ENCODE peak calls at places on chromosomes 2 and 18, in seven cellular contexts. A, Y, E, N, P, V and I are unnamed samples. For H3K4me1 and H3K9me3, the result is how much of the 10 kb centered on the place peaks cover.

GRCh38 chr2:154189963-154190362 is 318.2 kb downstream of the GALNT13 start:
- DNase-seq in Y (no peak), E (no peak), P (peak), A (no peak), N (no peak), V (peak), I (no peak)

GRCh38 chr18:61766266-61766884 is 126.4 kb downstream of the RNF152 start:
- DNase-seq in P (no peak), A (no peak), N (no peak), V (no peak), Y (no peak), E (no peak), I (no peak)

GRCh38 chr2:233336541-233336940 is 17.8 kb upstream of the DGKD start:
- DNase-seq in Y (no peak), V (no peak), N (no peak), E (no peak), P (no peak), A (no peak), I (peak)

GRCh38 chr18:75167759-75168211 is 41.2 kb downstream of the PTGR3 start:
- DNase-seq in E (no peak), A (no peak), N (no peak), V (no peak), P (no peak), Y (peak), I (no peak)

GRCh38 chr18:58541137-58541788 is 87.6 kb downstream of the ALPK2 start:
- DNase-seq in P (peak), A (no peak), Y (peak), V (peak), N (peak), E (no peak), I (no peak)

GRCh38 chr18:60684843-60685513 is 312.4 kb upstream of the MC4R start:
- DNase-seq in E (no peak), P (peak), V (no peak), A (peak), N (no peak), Y (peak), I (no peak)

GRCh38 chr2:8839189-8839965 is 2.0 kb upstream of the KIDINS220 start:
- DNase-seq in N (no peak), A (no peak), Y (no peak), P (no peak), E (no peak), V (no peak), I (no peak)

GRCh38 chr2:31213883-31214637 is 3.3 kb downstream of the CAPN14 start:
- DNase-seq in V (no peak), E (no peak), P (no peak), Y (no peak), N (no peak), A (no peak), I (no peak)

GRCh38 chr2:122514451-122514996 is 759.1 kb downstream of the TSN start:
- DNase-seq in V (no peak), N (no peak), A (no peak), P (no peak), E (no peak), Y (peak), I (no peak)

GRCh38 chr2:27737676-27738348 is 33.7 kb upstream of the MRPL33 start:
- DNase-seq in P (no peak), A (no peak), E (no peak), V (peak), Y (peak), N (no peak), I (no peak)

GRCh38 chr18:75531212-75531850 is 103.8 kb upstream of the SMIM21 start:
- DNase-seq in N (no peak), P (no peak), Y (peak), V (no peak), A (no peak), E (no peak), I (no peak)

GRCh38 chr18:24142376-24142775 is 3.5 kb downstream of the CABYR start:
- DNase-seq in E (no peak), V (no peak), P (no peak), A (no peak), N (no peak), Y (no peak), I (no peak)

GRCh38 chr2:8546319-8547283 is 135.3 kb upstream of the ID2 start:
- DNase-seq in V (no peak), Y (peak), A (no peak), N (no peak), P (no peak), E (peak), I (peak)

GRCh38 chr18:47604041-47604440 is 326.4 kb downstream of the SMAD2 start:
- DNase-seq in E (no peak), N (no peak), Y (no peak), A (no peak), V (no peak), P (no peak), I (no peak)

GRCh38 chr2:54850171-54851122 is 127.0 kb downstream of the EML6 start:
- DNase-seq in N (no peak), E (no peak), Y (no peak), A (no peak), V (no peak), P (no peak), I (no peak)

GRCh38 chr2:236354973-236355595 is 90.9 kb upstream of the ASB18 start:
- DNase-seq in Y (no peak), A (no peak), E (no peak), N (no peak), V (no peak), P (no peak), I (no peak)

GRCh38 chr18:10006261-10006903 is 92.6 kb downstream of the VAPA start:
- DNase-seq in V (no peak), P (no peak), Y (peak), A (no peak), E (no peak), N (no peak), I (no peak)

GRCh38 chr18:33557706-33558105 is 20.3 kb upstream of the ASXL3 start:
- DNase-seq in N (no peak), V (no peak), A (no peak), Y (no peak), E (no peak), P (no peak), I (no peak)

GRCh38 chr2:7014201-7014640 is 97.0 kb downstream of the RNF144A start:
- DNase-seq in Y (peak), P (peak), E (no peak), N (no peak), A (no peak), V (peak), I (no peak)

GRCh38 chr2:223621901-223622300 is 19.7 kb upstream of the SCG2 start:
- DNase-seq in Y (no peak), P (peak), E (no peak), V (no peak), N (no peak), A (no peak), I (no peak)

GRCh38 chr18:56795381-56795780 is 144.2 kb downstream of the WDR7 start:
- DNase-seq in N (no peak), A (no peak), V (no peak), E (no peak), Y (peak), P (no peak), I (no peak)

GRCh38 chr2:15965564-15966019 is 25.2 kb downstream of the MYCN start:
- DNase-seq in E (no peak), N (no peak), V (peak), Y (no peak), P (peak), A (no peak), I (no peak)

GRCh38 chr2:46701152-46701551 is 214.5 kb downstream of the MCFD2 start:
- DNase-seq in V (no peak), P (no peak), Y (peak), E (no peak), A (no peak), N (no peak), I (no peak)

GRCh38 chr2:182509231-182509630 is 82.4 kb upstream of the PDE1A start:
- DNase-seq in P (no peak), Y (no peak), A (no peak), N (no peak), E (no peak), V (no peak), I (no peak)

GRCh38 chr2:75608684-75609333 is 37.8 kb upstream of the MRPL19 start:
- DNase-seq in E (peak), N (peak), Y (peak), V (peak), P (peak), A (peak), I (peak)

GRCh38 chr18:75203456-75204261 is 5.3 kb downstream of the PTGR3 start:
- DNase-seq in A (no peak), V (no peak), N (no peak), Y (peak), P (no peak), E (no peak), I (peak)

GRCh38 chr2:88220733-88221132 is 50.6 kb downstream of the THNSL2 start:
- DNase-seq in N (no peak), E (no peak), A (no peak), Y (no peak), V (no peak), P (peak), I (no peak)

GRCh38 chr2:158325031-158325781 is 131.3 kb downstream of the CCDC148 start:
- DNase-seq in Y (no peak), E (no peak), V (no peak), P (no peak), N (no peak), A (no peak), I (no peak)

GRCh38 chr2:205261631-205262030 is 420.7 kb upstream of the NRP2 start:
- DNase-seq in N (no peak), A (no peak), E (no peak), P (no peak), Y (no peak), V (no peak), I (no peak)

GRCh38 chr2:33240178-33240577 is 236.3 kb upstream of the RASGRP3 start:
- DNase-seq in P (no peak), A (no peak), N (no peak), Y (peak), E (no peak), V (no peak), I (no peak)

GRCh38 chr2:33242845-33243244 is 233.6 kb upstream of the RASGRP3 start:
- DNase-seq in Y (peak), E (no peak), A (no peak), N (no peak), P (no peak), V (no peak), I (no peak)

GRCh38 chr2:33241072-33241471 is 235.4 kb upstream of the RASGRP3 start:
- DNase-seq in E (no peak), P (no peak), A (no peak), V (no peak), N (no peak), Y (no peak), I (no peak)

GRCh38 chr2:33238111-33238510 is 238.3 kb upstream of the RASGRP3 start:
- DNase-seq in E (no peak), P (no peak), V (no peak), A (no peak), N (no peak), Y (peak), I (no peak)

GRCh38 chr2:33241581-33241980 is 234.9 kb upstream of the RASGRP3 start:
- DNase-seq in A (no peak), N (no peak), V (no peak), Y (peak), E (no peak), P (no peak), I (no peak)
- H3K4me1 ChIP-seq in A (under half), N (under half), V (under half), Y (under half), E (under half), P (under half), I (under half)

DNA sequence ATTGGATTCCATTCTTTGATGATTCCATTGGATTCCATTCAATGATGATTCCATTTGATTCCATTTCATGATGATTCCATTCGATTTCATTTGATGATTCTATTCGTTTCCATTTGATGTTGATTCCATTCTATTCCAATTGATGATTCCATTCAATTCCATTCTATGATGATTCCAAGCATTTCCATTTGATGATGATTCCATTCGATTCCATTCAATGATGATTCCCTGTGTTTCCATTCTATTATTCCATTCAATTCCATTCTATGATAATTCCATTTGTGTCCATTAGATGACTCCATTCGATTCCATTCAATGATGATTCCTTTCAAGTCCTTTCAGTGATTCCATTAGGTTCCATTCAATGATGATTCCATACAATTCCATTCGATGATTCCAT is 1090.5 kb downstream of the RPIA start:
- DNase-seq in V (no peak), N (no peak), E (no peak), P (no peak), Y (no peak), A (no peak), I (no peak)
- H3K9me3 ChIP-seq in V (under half), N (under half), E (half or more), P (half or more), Y (half or more), A (under half), I (under half)

GRCh38 chr2:37819228-37819627 is 105.9 kb upstream of the RMDN2 start:
- DNase-seq in V (no peak), Y (peak), A (no peak), N (no peak), E (no peak), P (no peak), I (no peak)

GRCh38 chr2:37825586-37825985 is 99.5 kb upstream of the RMDN2 start:
- DNase-seq in Y (no peak), P (no peak), A (no peak), N (no peak), V (no peak), E (no peak), I (no peak)

GRCh38 chr2:37816686-37817085 is 108.4 kb upstream of the RMDN2 start:
- DNase-seq in P (no peak), Y (no peak), A (no peak), V (no peak), E (no peak), N (no peak), I (no peak)

GRCh38 chr2:37816036-37816435 is 109.1 kb upstream of the RMDN2 start:
- DNase-seq in Y (no peak), A (no peak), P (no peak), E (no peak), V (no peak), N (no peak), I (no peak)

GRCh38 chr2:37820471-37820991 is 104.6 kb upstream of the RMDN2 start:
- DNase-seq in A (no peak), N (no peak), P (no peak), V (no peak), Y (no peak), E (no peak), I (no peak)
- H3K4me1 ChIP-seq in A (under half), N (under half), P (under half), V (under half), Y (under half), E (under half), I (under half)

DNA sequence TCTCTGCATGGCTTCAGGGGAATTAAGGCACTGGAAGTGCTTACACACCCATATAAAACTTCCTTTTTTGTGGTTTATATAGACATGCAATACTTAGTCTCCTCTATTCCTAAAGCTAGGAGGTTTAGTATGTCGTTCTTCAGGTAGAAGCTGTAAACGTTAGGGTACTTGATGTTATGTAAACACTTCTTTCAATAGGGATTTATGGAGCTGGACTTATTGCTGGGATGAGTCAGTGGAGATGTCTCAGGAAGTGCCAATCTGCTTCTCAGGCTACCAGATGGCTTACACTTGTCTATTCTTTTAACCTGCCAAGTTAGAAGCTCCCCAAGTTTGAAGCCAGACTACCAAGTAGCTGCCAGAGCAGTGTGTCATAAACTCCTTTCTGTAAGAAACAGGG is 756.4 kb upstream of the LRRTM1 start:
- DNase-seq in P (no peak), E (no peak), Y (no peak), V (no peak), A (no peak), N (no peak), I (no peak)
- H3K9me3 ChIP-seq in P (under half), E (under half), Y (under half), V (under half), A (under half), N (under half), I (under half)

GRCh38 chr2:10934308-10934978 is 22.7 kb downstream of the KCNF1 start:
- DNase-seq in A (no peak), Y (no peak), E (peak), P (no peak), N (no peak), V (no peak), I (no peak)
- H3K4me1 ChIP-seq in A (under half), Y (under half), E (under half), P (under half), N (under half), V (under half), I (under half)

GRCh38 chr2:150276737-150277136 is 210.7 kb downstream of the RND3 start:
- DNase-seq in E (no peak), N (no peak), Y (no peak), A (no peak), V (no peak), P (no peak), I (no peak)
- H3K9me3 ChIP-seq in E (under half), N (under half), Y (under half), A (under half), V (under half), P (under half), I (under half)

GRCh38 chr2:109172556-109173105 is 43.6 kb downstream of the SH3RF3 start:
- DNase-seq in V (no peak), N (no peak), A (no peak), Y (no peak), E (no peak), P (no peak), I (no peak)
- H3K4me1 ChIP-seq in V (under half), N (under half), A (under half), Y (under half), E (half or more), P (under half), I (under half)

DNA sequence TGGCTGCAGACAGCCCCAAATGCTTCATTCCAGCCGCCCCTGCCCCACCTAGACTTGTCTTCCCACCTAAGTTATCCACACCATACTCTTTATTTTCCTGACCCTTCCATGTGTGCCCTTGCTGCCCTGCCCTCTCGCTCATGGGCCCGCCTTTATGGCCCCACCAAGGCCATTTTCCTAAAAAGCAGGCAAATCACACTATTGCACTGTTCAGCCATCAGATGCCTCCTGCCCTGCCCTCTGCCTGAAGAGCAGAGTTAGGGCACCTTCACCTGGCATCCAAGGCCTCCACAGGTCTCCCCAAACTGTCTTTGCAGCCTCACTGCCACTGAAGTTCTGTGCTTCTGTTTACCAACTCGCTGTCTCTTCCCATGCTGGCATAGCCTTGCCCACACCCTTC is 496.7 kb downstream of the EIPR1 start:
- DNase-seq in Y (no peak), V (no peak), N (no peak), E (no peak), A (no peak), P (no peak), I (no peak)
- H3K9me3 ChIP-seq in Y (under half), V (under half), N (under half), E (under half), A (under half), P (under half), I (under half)

DNA sequence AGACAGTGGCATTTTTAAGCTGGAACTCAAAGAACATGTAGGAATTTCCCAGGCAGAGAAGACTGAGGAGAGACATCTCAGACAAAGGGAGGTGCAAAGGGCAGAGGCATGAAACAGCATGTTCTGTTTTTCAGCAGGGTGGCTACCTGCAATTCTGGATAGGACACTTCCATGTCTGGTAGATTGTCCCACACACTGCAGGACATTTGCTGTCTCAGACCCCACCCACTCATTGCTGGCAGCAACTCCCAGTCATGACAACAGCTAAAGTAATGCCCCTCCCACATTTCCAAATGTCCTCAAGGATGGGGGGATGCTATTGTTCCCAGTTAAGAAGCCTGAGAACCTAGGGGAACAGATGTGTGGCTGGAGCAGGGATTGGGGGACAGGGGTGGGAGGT is 40.8 kb downstream of the ANKRD44 start:
- DNase-seq in V (no peak), A (no peak), P (no peak), E (no peak), Y (no peak), N (no peak), I (no peak)
- H3K4me1 ChIP-seq in V (under half), A (under half), P (under half), E (under half), Y (under half), N (under half), I (under half)